ENCODE peak calls at places on chromosome 1, in four cellular contexts. K, Y, X and M are unnamed samples.

GRCh38 chr1:118486213-118486612 is 301.2 kb upstream of the SPAG17 start:
- DNase-seq in K (no peak), X (no peak), Y (no peak), M (no peak)

GRCh38 chr1:20729990-20730689 is 2.4 kb downstream of the SH2D5 start:
- DNase-seq in K (no peak), X (no peak), Y (peak), M (no peak)

GRCh38 chr1:230149751-230150584 is 82.9 kb downstream of the GALNT2 start:
- DNase-seq in Y (no peak), K (no peak), X (no peak), M (no peak)

GRCh38 chr1:18949689-18950414 is 6.6 kb downstream of the IFFO2 start:
- DNase-seq in Y (no peak), K (no peak), X (peak), M (peak)

GRCh38 chr1:171280596-171280995 is 32.3 kb downstream of the FMO1 start:
- DNase-seq in X (no peak), K (no peak), Y (no peak), M (no peak)

GRCh38 chr1:181504294-181505115 is 21.2 kb downstream of the CACNA1E start:
- DNase-seq in Y (peak), X (peak), K (peak), M (no peak)

GRCh38 chr1:83026745-83027144 is 972.2 kb downstream of the TTLL7 start:
- DNase-seq in K (no peak), Y (no peak), X (no peak), M (no peak)

GRCh38 chr1:68164970-68165369 is 67.4 kb downstream of the WLS start:
- DNase-seq in Y (no peak), K (no peak), X (no peak), M (no peak)

DNA sequence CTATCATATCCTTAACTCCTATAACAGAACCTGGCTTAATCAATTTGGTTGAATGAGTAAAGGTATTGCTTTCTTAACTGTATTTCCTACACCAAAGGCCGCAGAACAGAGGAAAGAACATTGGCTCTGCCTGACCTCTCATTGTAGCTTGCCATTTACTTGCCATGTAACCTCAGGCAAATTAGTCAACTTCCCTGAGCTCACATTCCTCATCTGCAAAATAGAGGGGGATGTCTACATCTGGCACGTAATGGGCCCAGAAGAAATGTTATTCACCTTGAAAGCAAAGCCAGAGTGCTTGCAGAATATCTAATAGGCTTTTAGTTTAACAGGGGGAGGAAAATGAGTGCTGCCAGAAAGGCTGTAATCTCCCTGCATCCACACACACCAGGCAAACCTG is 44.3 kb downstream of the LAMC2 start:
- DNase-seq in X (no peak), Y (no peak), K (no peak), M (peak)
- H2AFZ ChIP-seq in X (no peak), Y (no peak), K (no peak), M (no peak)

DNA sequence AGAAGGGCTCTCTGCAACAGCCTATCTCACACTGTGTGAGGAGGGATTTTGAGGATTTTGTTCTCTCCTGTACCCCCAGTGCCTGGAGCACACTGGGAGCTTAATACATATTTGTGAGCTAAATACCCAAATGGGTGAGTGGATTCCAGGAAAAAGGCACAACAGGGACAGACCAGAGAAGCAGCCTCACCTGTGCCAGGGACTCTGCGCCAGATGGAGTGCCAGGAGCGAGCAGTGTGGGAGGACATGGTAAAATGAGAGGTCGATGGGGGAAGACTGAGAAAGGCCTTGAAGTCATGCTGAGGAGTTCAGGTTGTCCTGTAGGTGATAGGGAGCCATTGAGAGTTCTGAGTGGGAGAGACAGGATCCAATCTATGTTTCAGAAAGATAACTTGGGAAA is 11.0 kb upstream of the KCNA2 start:
- DNase-seq in K (no peak), X (no peak), Y (no peak), M (no peak)
- TF ChIP-seq JUN in K (no peak), X (no peak), Y (no peak), M (no peak)

GRCh38 chr1:64631346-64632052 is 113.4 kb upstream of the RAVER2 start:
- DNase-seq in X (no peak), K (no peak), Y (no peak), M (no peak)

GRCh38 chr1:64624859-64625258 is 120.0 kb upstream of the RAVER2 start:
- DNase-seq in K (no peak), X (no peak), Y (no peak), M (no peak)

GRCh38 chr1:64630611-64631010 is 114.3 kb upstream of the RAVER2 start:
- DNase-seq in X (no peak), Y (no peak), K (no peak), M (no peak)
- H2AFZ ChIP-seq in X (no peak), Y (no peak), K (no peak), M (no peak)

DNA sequence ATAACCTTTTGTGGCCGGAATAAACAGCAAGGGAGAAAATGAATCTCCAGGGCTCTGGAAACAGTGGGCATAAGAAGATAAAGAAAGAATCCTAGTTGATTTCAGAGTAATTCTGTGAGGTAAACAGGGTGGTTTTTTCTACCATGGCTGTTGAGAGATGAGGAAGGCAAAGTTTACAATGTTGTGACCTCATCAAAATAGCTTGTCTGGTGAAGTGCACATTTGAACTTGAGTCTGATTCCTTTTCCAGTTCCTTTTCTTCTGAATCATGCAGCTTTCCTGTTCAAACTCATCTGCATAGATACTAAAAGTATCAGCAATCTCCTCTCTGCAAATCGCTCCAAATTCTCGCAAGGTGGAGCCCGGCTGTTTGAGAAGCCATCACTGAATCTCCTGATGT is 161.7 kb downstream of the PLPP3 start:
- DNase-seq in Y (no peak), K (no peak), X (no peak), M (peak)
- TF ChIP-seq JUN in Y (no peak), K (no peak), X (no peak), M (no peak)

GRCh38 chr1:183589384-183589783 is 875 bp downstream of the NCF2 start:
- DNase-seq in X (no peak), Y (no peak), K (no peak), M (no peak)

GRCh38 chr1:183592733-183593132 is 2.5 kb upstream of the NCF2 start:
- DNase-seq in X (no peak), Y (no peak), K (no peak), M (no peak)

GRCh38 chr1:183590225-183591191 is at the start of gene NCF2:
- DNase-seq in Y (no peak), X (no peak), K (no peak), M (no peak)

GRCh38 chr1:183588827-183589226 is 1.4 kb downstream of the NCF2 start:
- DNase-seq in X (no peak), K (no peak), Y (no peak), M (no peak)

DNA sequence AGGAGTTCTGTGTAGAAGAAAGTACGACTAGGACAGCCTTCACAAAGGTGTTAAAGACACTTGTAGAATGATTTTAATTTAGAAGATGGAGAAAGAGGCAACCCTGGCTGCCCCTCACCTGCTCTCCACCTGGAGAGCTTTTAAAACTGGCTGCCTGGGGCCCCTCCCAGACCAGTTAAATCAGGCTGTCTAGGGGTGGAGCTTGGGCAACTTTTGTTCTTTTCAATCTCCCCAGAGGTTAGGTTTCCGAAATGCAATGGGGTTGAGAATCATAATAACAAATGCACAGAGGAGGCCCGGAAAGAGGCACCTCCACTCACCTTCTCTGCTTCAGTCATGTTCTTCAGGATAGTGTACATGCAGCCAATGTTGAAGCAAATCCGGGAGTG is 429 bp downstream of the NCF2 start:
- DNase-seq in X (no peak), K (no peak), Y (no peak), M (no peak)
- H2AFZ ChIP-seq in X (no peak), K (no peak), Y (peak), M (no peak)